ENCODE peak calls at places on chromosomes 7 and 10, in six cellular contexts. C is AG09309, J is nephron progenitor cell, O is GM12864, L is RWPE1, U is fibroblast of lung. F is an unnamed sample.

GRCh38 chr7:92875719-92876118 is 39.3 kb upstream of the CDK6 start:
- DNase-seq in C (no peak), J (no peak), O (no peak), L (peak), U (peak), F (no peak)

GRCh38 chr7:85890244-85890811 is 703.5 kb upstream of the SEMA3D start:
- DNase-seq in C (peak), J (no peak), O (no peak), L (peak), U (peak), F (peak)

GRCh38 chr7:70693300-70693689 is 438.6 kb upstream of the GALNT17 start:
- DNase-seq in C (no peak), J (no peak), O (no peak), L (no peak), U (peak), F (no peak)

GRCh38 chr10:7589748-7590147 is 77.0 kb downstream of the ITIH5 start:
- DNase-seq in C (no peak), J (no peak), O (no peak), L (no peak), U (no peak), F (no peak)

GRCh38 chr10:22925088-22925487 is 2.8 kb upstream of the ARMC3 start:
- DNase-seq in C (no peak), J (no peak), O (no peak), L (no peak), U (no peak), F (no peak)

GRCh38 chr10:29386347-29386999 is 97.6 kb downstream of the LYZL1 start:
- DNase-seq in C (no peak), J (peak), O (no peak), L (peak), U (peak), F (peak)

GRCh38 chr10:100826983-100827818 is 81.8 kb downstream of the PAX2 start:
- DNase-seq in C (no peak), J (peak), O (no peak), L (peak), U (no peak), F (no peak)

GRCh38 chr7:412731-413356 is 106.8 kb downstream of the PDGFA start:
- DNase-seq in C (no peak), J (no peak), O (no peak), L (no peak), U (no peak), F (no peak)

GRCh38 chr10:133277993-133278576 is 1.4 kb upstream of the ADAM8 start:
- DNase-seq in C (no peak), J (no peak), O (no peak), L (no peak), U (no peak), F (no peak)

GRCh38 chr10:116169782-116170181 is 103.2 kb downstream of the GFRA1 start:
- DNase-seq in C (no peak), J (no peak), O (no peak), L (no peak), U (no peak), F (no peak)

GRCh38 chr7:120725376-120726039 is 132.4 kb downstream of the TSPAN12 start:
- DNase-seq in C (peak), J (no peak), O (peak), L (peak), U (peak), F (peak)

GRCh38 chr10:17214486-17214885 is 13.0 kb upstream of the TRDMT1 start:
- DNase-seq in C (no peak), J (no peak), O (no peak), L (no peak), U (peak), F (no peak)

GRCh38 chr7:4667776-4668509 is 14.2 kb upstream of the FOXK1 start:
- DNase-seq in C (peak), J (no peak), O (no peak), L (no peak), U (peak), F (no peak)

GRCh38 chr7:155590215-155591023 is 44.1 kb upstream of the CNPY1 start:
- DNase-seq in C (no peak), J (no peak), O (no peak), L (no peak), U (peak), F (peak)

GRCh38 chr10:8100366-8100765 is 45.9 kb downstream of the GATA3 start:
- DNase-seq in C (no peak), J (no peak), O (no peak), L (no peak), U (no peak), F (no peak)

GRCh38 chr7:71419546-71420337 is 287.8 kb downstream of the GALNT17 start:
- DNase-seq in C (no peak), J (no peak), O (no peak), L (no peak), U (no peak), F (no peak)

GRCh38 chr10:98062424-98062823 is 32.0 kb upstream of the CRTAC1 start:
- DNase-seq in C (no peak), J (no peak), O (no peak), L (no peak), U (no peak), F (no peak)

GRCh38 chr7:117827861-117828260 is 45.4 kb downstream of the CTTNBP2 start:
- DNase-seq in C (no peak), J (no peak), O (no peak), L (peak), U (peak), F (no peak)

GRCh38 chr7:150955519-150956394 is 22.4 kb downstream of the KCNH2 start:
- DNase-seq in C (no peak), J (peak), O (no peak), L (no peak), U (peak), F (no peak)

GRCh38 chr7:108296911-108297310 is 159.3 kb downstream of the NRCAM start:
- DNase-seq in C (no peak), J (no peak), O (no peak), L (no peak), U (peak), F (no peak)

GRCh38 chr7:116671681-116672595 is at the start of gene MET:
- DNase-seq in C (no peak), J (peak), O (peak), L (peak), U (peak), F (peak)

GRCh38 chr10:35092851-35093250 is 2.7 kb upstream of the CUL2 start:
- DNase-seq in C (no peak), J (no peak), O (no peak), L (no peak), U (no peak), F (no peak)

GRCh38 chr10:102994551-102995295 is 76.6 kb downstream of the CNNM2 start:
- DNase-seq in C (no peak), J (no peak), O (no peak), L (no peak), U (no peak), F (no peak)

DNA sequence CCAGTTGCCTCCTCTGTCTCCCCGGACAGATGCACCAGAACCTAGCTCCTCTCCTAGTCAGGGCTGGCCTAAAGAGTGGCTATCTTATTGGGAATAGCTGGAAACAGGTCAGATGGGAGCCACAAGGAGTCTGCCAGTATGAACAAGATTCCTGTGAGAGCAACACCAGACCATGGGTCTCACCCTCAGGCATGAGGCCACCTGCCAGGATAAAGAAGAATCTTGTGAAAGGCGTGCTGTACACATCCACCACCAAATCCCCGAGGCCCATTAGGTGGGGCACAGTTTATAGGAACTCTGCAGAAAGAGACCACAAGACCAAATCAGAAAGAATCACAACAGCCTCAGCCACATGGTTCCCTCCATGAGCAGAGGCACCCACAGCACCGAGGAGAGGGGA is 325.9 kb downstream of the TNS3 start:
- DNase-seq in C (no peak), J (no peak), O (no peak), L (no peak), U (no peak), F (no peak)
- TF ChIP-seq CTCF in C (no peak), J (no peak), O (no peak), L (no peak), U (no peak), F (no peak)

GRCh38 chr7:100965051-100965722 is 4.2 kb upstream of the MUC12 start:
- DNase-seq in C (no peak), J (no peak), O (no peak), L (no peak), U (no peak), F (no peak)

GRCh38 chr7:100967292-100967863 is 2.0 kb upstream of the MUC12 start:
- DNase-seq in C (no peak), J (no peak), O (no peak), L (no peak), U (no peak), F (no peak)

GRCh38 chr7:100966542-100967291 is 2.6 kb upstream of the MUC12 start:
- DNase-seq in C (no peak), J (no peak), O (no peak), L (no peak), U (no peak), F (no peak)

GRCh38 chr7:100964630-100965029 is 4.7 kb upstream of the MUC12 start:
- DNase-seq in C (no peak), J (no peak), O (no peak), L (no peak), U (no peak), F (no peak)

DNA sequence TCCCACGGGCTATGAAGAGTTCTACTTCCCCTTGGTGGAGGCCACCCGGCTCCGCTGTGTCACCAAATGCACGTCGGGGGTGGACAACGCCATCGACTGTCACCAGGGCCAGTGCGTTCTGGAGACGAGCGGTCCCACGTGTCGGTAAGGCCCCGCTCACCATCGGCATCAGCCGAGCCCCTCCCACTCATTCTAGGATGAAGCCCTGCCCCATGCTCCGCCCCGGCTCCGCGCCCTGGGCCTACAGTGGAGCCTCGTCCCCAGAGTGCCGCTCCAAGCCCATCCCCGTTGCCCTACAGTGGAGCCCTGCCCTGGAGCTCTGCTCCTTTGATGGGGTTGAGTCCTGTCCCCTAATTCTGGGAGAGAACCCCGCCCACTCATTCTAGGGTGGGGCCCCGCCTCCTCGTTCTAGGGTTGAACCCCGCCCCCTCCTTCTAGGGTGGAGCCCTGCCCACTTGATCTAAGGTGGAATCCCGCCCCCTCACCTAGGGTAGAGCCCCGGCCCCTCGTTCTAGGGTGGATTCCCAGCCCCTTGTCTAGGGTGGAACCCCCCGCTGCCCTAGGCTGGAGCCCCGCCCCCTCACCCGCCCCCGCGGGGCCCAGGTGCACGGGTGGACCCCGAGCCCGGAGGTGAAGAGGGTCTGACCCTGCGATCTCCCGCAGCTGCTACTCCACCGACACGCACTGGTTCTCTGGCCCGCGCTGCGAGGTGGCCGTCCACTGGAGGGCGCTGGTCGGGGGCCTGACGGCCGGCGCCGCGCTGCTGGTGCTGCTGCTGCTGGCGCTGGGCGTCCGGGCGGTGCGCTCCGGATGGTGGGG is 3.4 kb upstream of the MUC12 start:
- DNase-seq in C (no peak), J (peak), O (no peak), L (peak), U (peak), F (peak)
- TF ChIP-seq CTCF in C (peak), J (peak), O (peak), L (peak), U (peak), F (peak)

GRCh38 chr10:89419548-89419947 is 5.2 kb downstream of the IFIT5 start:
- DNase-seq in C (no peak), J (no peak), O (no peak), L (no peak), U (peak), F (no peak)
- TF ChIP-seq CTCF in C (peak), J (peak), O (peak), L (peak), U (peak), F (peak)

GRCh38 chr10:11107953-11108352 is 90.3 kb downstream of the CELF2 start:
- DNase-seq in C (no peak), J (no peak), O (no peak), L (no peak), U (no peak), F (no peak)

GRCh38 chr10:11108356-11108755 is 90.7 kb downstream of the CELF2 start:
- DNase-seq in C (no peak), J (no peak), O (no peak), L (no peak), U (no peak), F (no peak)

GRCh38 chr10:11106621-11107374 is 89.1 kb downstream of the CELF2 start:
- DNase-seq in C (no peak), J (no peak), O (no peak), L (no peak), U (no peak), F (no peak)

GRCh38 chr10:11105676-11106004 is 88.0 kb downstream of the CELF2 start:
- DNase-seq in C (no peak), J (no peak), O (no peak), L (no peak), U (no peak), F (no peak)

DNA sequence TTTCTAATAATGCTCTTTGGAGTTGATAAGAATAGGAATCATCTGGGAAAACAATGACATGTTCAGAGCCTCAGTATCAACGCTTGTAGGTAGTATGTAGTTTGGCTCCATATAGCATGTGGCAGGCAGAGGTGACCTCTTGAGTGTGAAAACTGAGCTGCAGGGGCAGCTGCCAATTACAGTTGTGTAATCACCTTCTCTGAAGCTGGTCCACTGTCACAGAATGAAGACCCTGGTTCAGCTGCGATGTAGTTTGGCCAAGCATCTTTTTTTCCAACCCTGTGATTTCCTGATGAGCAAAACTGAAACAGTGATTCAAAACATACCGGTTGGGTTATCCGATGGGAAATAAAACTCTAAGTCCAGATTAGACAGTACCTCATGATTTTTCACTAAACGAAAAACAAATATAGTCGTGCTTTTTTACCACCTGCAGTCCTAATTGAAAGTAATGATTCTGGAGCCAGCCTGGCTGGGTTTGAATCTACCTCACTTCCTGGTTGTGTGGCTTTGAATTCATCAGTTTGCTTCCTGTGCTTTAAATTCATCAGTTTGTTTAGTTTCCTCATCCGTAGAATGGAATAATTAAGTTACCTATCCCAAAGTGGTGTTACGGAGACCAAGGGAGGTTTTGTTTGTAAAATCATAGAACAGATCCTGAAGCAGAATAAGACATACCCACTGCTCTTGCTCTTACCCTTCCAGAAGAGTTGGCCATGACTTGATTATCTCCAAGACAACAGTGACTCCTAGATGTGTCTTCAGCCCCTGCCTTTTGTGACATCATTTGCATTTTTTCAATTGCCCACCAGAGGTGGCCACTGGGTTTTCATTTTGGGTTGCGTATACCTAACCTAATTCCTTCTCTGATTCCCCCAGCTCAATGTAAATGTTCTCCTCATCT is 87.4 kb downstream of the CELF2 start:
- DNase-seq in C (no peak), J (no peak), O (no peak), L (no peak), U (no peak), F (no peak)
- TF ChIP-seq CTCF in C (no peak), J (no peak), O (peak), L (no peak), U (no peak), F (no peak)

DNA sequence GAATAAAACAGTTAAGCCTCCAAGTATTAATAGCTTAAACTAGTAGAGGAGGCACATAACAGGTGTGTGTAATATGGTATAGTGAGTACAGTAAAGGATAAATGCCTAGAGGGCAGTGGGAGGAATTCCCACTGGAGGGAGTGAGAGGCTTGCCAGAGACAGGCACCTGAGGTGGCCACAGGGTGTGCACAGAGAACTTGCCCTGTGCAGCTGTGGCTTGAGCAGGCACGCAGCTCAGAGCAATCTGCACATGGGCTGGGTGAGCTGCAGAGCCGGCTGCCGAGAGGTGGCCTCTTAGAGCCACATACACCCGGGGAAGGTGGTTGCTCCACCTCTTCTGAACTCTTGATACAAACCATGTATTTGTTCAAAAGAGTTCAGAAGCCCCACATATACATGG is 237.1 kb downstream of the COBL start:
- DNase-seq in C (no peak), J (no peak), O (no peak), L (peak), U (no peak), F (no peak)
- TF ChIP-seq CTCF in C (no peak), J (no peak), O (no peak), L (no peak), U (no peak), F (no peak)

GRCh38 chr7:67636363-67637355 is 640.0 kb downstream of the TYW1 start:
- DNase-seq in C (no peak), J (peak), O (no peak), L (no peak), U (no peak), F (no peak)
- TF ChIP-seq CTCF in C (no peak), J (peak), O (no peak), L (no peak), U (no peak), F (no peak)

DNA sequence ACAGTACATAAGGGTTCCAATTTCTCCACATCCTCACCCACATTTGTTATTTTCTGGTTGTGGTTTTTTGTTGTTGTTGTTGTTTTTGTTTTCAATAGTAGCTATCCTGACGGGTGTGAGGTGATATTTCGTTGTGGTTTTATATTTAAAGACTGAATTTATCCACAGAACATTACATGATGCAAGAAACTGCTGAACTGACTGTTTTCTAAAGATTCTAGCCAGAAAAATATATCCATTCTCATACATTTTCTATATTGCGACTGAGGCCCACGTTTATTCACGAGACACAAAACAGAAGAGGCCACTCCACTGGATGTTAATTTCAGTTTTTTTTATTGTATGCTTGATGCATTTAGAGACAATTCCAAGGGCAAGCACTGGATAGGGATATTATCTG is 69.8 kb downstream of the SCRN1 start:
- DNase-seq in C (no peak), J (no peak), O (no peak), L (no peak), U (no peak), F (no peak)
- TF ChIP-seq CTCF in C (no peak), J (no peak), O (no peak), L (no peak), U (no peak), F (no peak)

GRCh38 chr7:77444123-77444522 is 28.0 kb upstream of the GSAP start:
- DNase-seq in C (no peak), J (no peak), O (no peak), L (no peak), U (peak), F (no peak)

GRCh38 chr7:77436889-77437265 is 20.7 kb upstream of the GSAP start:
- DNase-seq in C (no peak), J (no peak), O (no peak), L (no peak), U (no peak), F (no peak)

GRCh38 chr7:77441046-77441445 is 24.9 kb upstream of the GSAP start:
- DNase-seq in C (no peak), J (no peak), O (no peak), L (no peak), U (no peak), F (no peak)

GRCh38 chr7:77442631-77443420 is 26.7 kb upstream of the GSAP start:
- DNase-seq in C (no peak), J (no peak), O (no peak), L (peak), U (peak), F (peak)

DNA sequence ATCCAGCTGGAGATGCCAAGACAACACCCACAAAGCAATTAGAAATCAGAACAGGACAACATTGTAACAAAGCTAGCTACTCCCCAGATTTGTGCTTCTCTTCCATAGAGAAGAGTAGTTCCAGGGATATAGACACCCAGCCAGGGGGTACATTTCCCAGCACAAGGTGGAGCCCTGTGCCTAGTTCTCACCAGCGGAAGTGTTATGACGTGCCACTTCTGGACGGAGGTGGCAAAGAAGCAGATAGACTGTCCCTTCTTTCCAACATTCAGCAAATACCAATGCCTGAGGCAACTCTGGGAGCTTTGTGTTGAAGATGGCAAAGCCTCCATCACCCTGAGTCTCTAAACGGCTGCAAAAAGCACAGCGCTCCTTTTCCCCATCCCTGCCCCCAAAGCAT is 23.4 kb upstream of the GSAP start:
- DNase-seq in C (no peak), J (no peak), O (no peak), L (peak), U (no peak), F (no peak)
- TF ChIP-seq CTCF in C (peak), J (no peak), O (no peak), L (peak), U (peak), F (peak)

F was measured in HFFc6.